ENCODE peak calls at places on chromosomes 16 and 17, in four cellular contexts. One of them, this sample, is unnamed.

GRCh38 chr16:86517033-86517432 is 6.7 kb downstream of the FOXF1 start:
- DNase-seq in colonic mucosa: no peak
- DNase-seq in IMR-90: peak
- DNase-seq in retinal pigment epithelial cell: no peak
- DNase-seq in this sample: no peak

GRCh38 chr16:28259781-28260150 is 32.6 kb upstream of the SBK1 start:
- DNase-seq in colonic mucosa: no peak
- DNase-seq in IMR-90: no peak
- DNase-seq in retinal pigment epithelial cell: no peak
- DNase-seq in this sample: no peak

GRCh38 chr16:49280861-49281331 is 742 bp downstream of the CBLN1 start:
- DNase-seq in colonic mucosa: no peak
- DNase-seq in IMR-90: no peak
- DNase-seq in retinal pigment epithelial cell: no peak
- DNase-seq in this sample: no peak

GRCh38 chr17:40462343-40463121 is 19.3 kb downstream of the IGFBP4 start:
- DNase-seq in colonic mucosa: no peak
- DNase-seq in IMR-90: no peak
- DNase-seq in retinal pigment epithelial cell: no peak
- DNase-seq in this sample: no peak

GRCh38 chr16:85571813-85572619 is 41.1 kb upstream of the GSE1 start:
- DNase-seq in colonic mucosa: no peak
- DNase-seq in IMR-90: no peak
- DNase-seq in retinal pigment epithelial cell: no peak
- DNase-seq in this sample: peak

GRCh38 chr16:14509055-14509454 is 121.0 kb downstream of the PARN start:
- DNase-seq in colonic mucosa: no peak
- DNase-seq in IMR-90: peak
- DNase-seq in retinal pigment epithelial cell: peak
- DNase-seq in this sample: no peak

GRCh38 chr17:32496348-32497078 is 9.7 kb downstream of the CDK5R1 start:
- DNase-seq in colonic mucosa: no peak
- DNase-seq in IMR-90: peak
- DNase-seq in retinal pigment epithelial cell: no peak
- DNase-seq in this sample: peak

GRCh38 chr17:27396941-27397340 is 59.3 kb upstream of the KSR1 start:
- DNase-seq in colonic mucosa: no peak
- DNase-seq in IMR-90: peak
- DNase-seq in retinal pigment epithelial cell: no peak
- DNase-seq in this sample: peak

GRCh38 chr17:74736423-74737298 is at the start of gene RAB37:
- DNase-seq in colonic mucosa: peak
- DNase-seq in IMR-90: no peak
- DNase-seq in retinal pigment epithelial cell: no peak
- DNase-seq in this sample: peak

GRCh38 chr17:64256913-64257807 is 5.9 kb downstream of the TEX2 start:
- DNase-seq in colonic mucosa: no peak
- DNase-seq in IMR-90: peak
- DNase-seq in retinal pigment epithelial cell: no peak
- DNase-seq in this sample: no peak

GRCh38 chr16:81637336-81638235 is 141.5 kb upstream of the PLCG2 start:
- DNase-seq in colonic mucosa: no peak
- DNase-seq in IMR-90: no peak
- DNase-seq in retinal pigment epithelial cell: no peak
- DNase-seq in this sample: no peak

GRCh38 chr17:20171741-20172377 is 162.7 kb downstream of the SPECC1 start:
- DNase-seq in colonic mucosa: no peak
- DNase-seq in IMR-90: peak
- DNase-seq in retinal pigment epithelial cell: no peak
- DNase-seq in this sample: no peak

GRCh38 chr16:72173997-72174396 is 2.0 kb upstream of the PMFBP1 start:
- DNase-seq in colonic mucosa: no peak
- DNase-seq in IMR-90: no peak
- DNase-seq in retinal pigment epithelial cell: no peak
- DNase-seq in this sample: no peak

GRCh38 chr17:76523084-76524037 is 14.1 kb downstream of the CYGB start:
- DNase-seq in colonic mucosa: peak
- DNase-seq in IMR-90: peak
- DNase-seq in retinal pigment epithelial cell: no peak
- DNase-seq in this sample: peak

GRCh38 chr17:66152756-66153155 is 39.2 kb downstream of the CEP112 start:
- DNase-seq in colonic mucosa: no peak
- DNase-seq in IMR-90: peak
- DNase-seq in retinal pigment epithelial cell: no peak
- DNase-seq in this sample: no peak

GRCh38 chr17:82269138-82269881 is 4.2 kb downstream of the CSNK1D start:
- DNase-seq in colonic mucosa: peak
- DNase-seq in IMR-90: no peak
- DNase-seq in retinal pigment epithelial cell: no peak
- DNase-seq in this sample: no peak

GRCh38 chr16:85428168-85428898 is 184.8 kb upstream of the GSE1 start:
- DNase-seq in colonic mucosa: peak
- DNase-seq in IMR-90: no peak
- DNase-seq in retinal pigment epithelial cell: no peak
- DNase-seq in this sample: no peak

GRCh38 chr17:18044609-18045008 is 5.4 kb downstream of the GID4 start:
- DNase-seq in colonic mucosa: no peak
- DNase-seq in IMR-90: no peak
- DNase-seq in retinal pigment epithelial cell: no peak
- DNase-seq in this sample: no peak

GRCh38 chr16:90022209-90023077 is 3.2 kb upstream of the DBNDD1 start:
- DNase-seq in colonic mucosa: peak
- DNase-seq in IMR-90: peak
- DNase-seq in retinal pigment epithelial cell: peak
- DNase-seq in this sample: peak

GRCh38 chr17:48269209-48269608 is 160.8 kb downstream of the SKAP1 start:
- DNase-seq in colonic mucosa: no peak
- DNase-seq in IMR-90: no peak
- DNase-seq in retinal pigment epithelial cell: no peak
- DNase-seq in this sample: no peak

GRCh38 chr17:28896884-28897768 is at the start of gene FLOT2:
- DNase-seq in colonic mucosa: peak
- DNase-seq in IMR-90: peak
- DNase-seq in retinal pigment epithelial cell: no peak
- DNase-seq in this sample: peak

GRCh38 chr16:27506771-27507170 is 42.9 kb downstream of the GTF3C1 start:
- DNase-seq in colonic mucosa: no peak
- DNase-seq in IMR-90: no peak
- DNase-seq in retinal pigment epithelial cell: no peak
- DNase-seq in this sample: no peak

GRCh38 chr16:31009894-31010293 is 544 bp downstream of the STX1B start:
- DNase-seq in colonic mucosa: no peak
- DNase-seq in IMR-90: no peak
- DNase-seq in retinal pigment epithelial cell: no peak
- DNase-seq in this sample: no peak

GRCh38 chr17:7015587-7016020 is 3.2 kb downstream of the RNASEK start:
- DNase-seq in colonic mucosa: no peak
- DNase-seq in IMR-90: no peak
- DNase-seq in retinal pigment epithelial cell: no peak
- DNase-seq in this sample: no peak

GRCh38 chr17:7351665-7352558 is at the start of gene KCTD11:
- DNase-seq in colonic mucosa: peak
- DNase-seq in IMR-90: peak
- DNase-seq in retinal pigment epithelial cell: peak
- DNase-seq in this sample: peak

GRCh38 chr17:12342161-12342560 is 321.5 kb downstream of the MAP2K4 start:
- DNase-seq in colonic mucosa: no peak
- DNase-seq in IMR-90: no peak
- DNase-seq in retinal pigment epithelial cell: no peak
- DNase-seq in this sample: no peak

GRCh38 chr17:49390548-49391324 is 23.9 kb downstream of the PHB1 start:
- DNase-seq in colonic mucosa: peak
- DNase-seq in IMR-90: no peak
- DNase-seq in retinal pigment epithelial cell: no peak
- DNase-seq in this sample: peak

GRCh38 chr17:72470338-72471133 is 349.7 kb downstream of the SOX9 start:
- DNase-seq in colonic mucosa: no peak
- DNase-seq in IMR-90: no peak
- DNase-seq in retinal pigment epithelial cell: no peak
- DNase-seq in this sample: no peak

GRCh38 chr16:54940279-54940604 is 9.6 kb downstream of the IRX5 start:
- DNase-seq in colonic mucosa: no peak
- DNase-seq in IMR-90: no peak
- DNase-seq in retinal pigment epithelial cell: no peak
- DNase-seq in this sample: no peak

GRCh38 chr17:81097943-81098308 is 63.0 kb downstream of the BAIAP2 start:
- DNase-seq in colonic mucosa: peak
- DNase-seq in IMR-90: peak
- DNase-seq in retinal pigment epithelial cell: peak
- DNase-seq in this sample: peak

GRCh38 chr17:82689077-82689476 is 9.4 kb downstream of the RAB40B start:
- DNase-seq in colonic mucosa: no peak
- DNase-seq in IMR-90: no peak
- DNase-seq in retinal pigment epithelial cell: no peak
- DNase-seq in this sample: no peak

GRCh38 chr17:12256380-12256995 is 235.8 kb downstream of the MAP2K4 start:
- DNase-seq in colonic mucosa: peak
- DNase-seq in IMR-90: peak
- DNase-seq in retinal pigment epithelial cell: peak
- DNase-seq in this sample: peak

This sample was measured in MV-4-11.